ENCODE peak calls at places on chromosomes 2 and 18, in four cellular contexts. L, Z, J and M are unnamed samples.

GRCh38 chr2:112927745-112928144 is 16.8 kb downstream of the IL37 start:
- DNase-seq in L (no peak), Z (no peak), J (no peak), M (no peak)

GRCh38 chr2:219723311-219723710 is 95.9 kb downstream of the SLC4A3 start:
- DNase-seq in L (no peak), Z (no peak), J (no peak), M (no peak)

GRCh38 chr2:46770622-46771021 is 145.0 kb downstream of the MCFD2 start:
- DNase-seq in L (no peak), Z (no peak), J (no peak), M (no peak)

GRCh38 chr2:180979086-180979934 is 1.1 kb upstream of the UBE2E3 start:
- DNase-seq in L (no peak), Z (no peak), J (peak), M (no peak)

GRCh38 chr2:163252199-163252598 is 413.6 kb upstream of the KCNH7 start:
- DNase-seq in L (no peak), Z (no peak), J (peak), M (no peak)

GRCh38 chr2:186201371-186201770 is 284.7 kb upstream of the ZC3H15 start:
- DNase-seq in L (no peak), Z (no peak), J (no peak), M (no peak)

GRCh38 chr2:10133007-10133647 is 10.6 kb downstream of the RRM2 start:
- DNase-seq in L (no peak), Z (no peak), J (no peak), M (no peak)

GRCh38 chr18:50973367-50974126 is 5.7 kb downstream of the ELAC1 start:
- DNase-seq in L (no peak), Z (no peak), J (peak), M (no peak)

GRCh38 chr18:51654441-51655326 is 457.2 kb upstream of the MEX3C start:
- DNase-seq in L (peak), Z (peak), J (no peak), M (no peak)

GRCh38 chr2:30656079-30656478 is 151.2 kb downstream of the CAPN13 start:
- DNase-seq in L (no peak), Z (no peak), J (no peak), M (no peak)

GRCh38 chr2:204024503-204024902 is 87.9 kb downstream of the ICOS start:
- DNase-seq in L (no peak), Z (peak), J (peak), M (no peak)

GRCh38 chr18:51110073-51110797 is 80.2 kb downstream of the SMAD4 start:
- DNase-seq in L (no peak), Z (peak), J (no peak), M (no peak)

GRCh38 chr18:37393945-37394609 is 171.5 kb downstream of the CELF4 start:
- DNase-seq in L (peak), Z (peak), J (peak), M (peak)

GRCh38 chr2:219223831-219224610 is 5.3 kb upstream of the ABCB6 start:
- DNase-seq in L (no peak), Z (no peak), J (no peak), M (no peak)

GRCh38 chr18:48803518-48803917 is 147.2 kb downstream of the SMAD7 start:
- DNase-seq in L (no peak), Z (no peak), J (no peak), M (no peak)

GRCh38 chr18:78656346-78656925 is 323.2 kb upstream of the SALL3 start:
- DNase-seq in L (no peak), Z (no peak), J (no peak), M (no peak)

GRCh38 chr2:104332733-104333132 is 521.2 kb upstream of the POU3F3 start:
- DNase-seq in L (no peak), Z (no peak), J (peak), M (no peak)

GRCh38 chr2:46302005-46302696 is 4.9 kb downstream of the EPAS1 start:
- DNase-seq in L (no peak), Z (no peak), J (no peak), M (no peak)

GRCh38 chr2:675982-676646 is 1.1 kb downstream of the TMEM18 start:
- DNase-seq in L (no peak), Z (peak), J (peak), M (peak)

GRCh38 chr2:39914949-39915348 is 135.9 kb upstream of the THUMPD2 start:
- DNase-seq in L (no peak), Z (no peak), J (no peak), M (no peak)

GRCh38 chr2:13227543-13227942 is 510.8 kb downstream of the TRIB2 start:
- DNase-seq in L (no peak), Z (peak), J (no peak), M (no peak)

GRCh38 chr2:99488587-99488998 is 1.2 kb downstream of the REV1 start:
- DNase-seq in L (no peak), Z (peak), J (peak), M (no peak)

GRCh38 chr18:76977108-76977621 is 154.8 kb downstream of the ZNF236 start:
- DNase-seq in L (no peak), Z (peak), J (no peak), M (peak)

GRCh38 chr2:88053301-88053700 is 2.3 kb downstream of the KRCC1 start:
- DNase-seq in L (no peak), Z (no peak), J (no peak), M (no peak)

GRCh38 chr2:39948016-39948719 is 169.1 kb upstream of the THUMPD2 start:
- DNase-seq in L (no peak), Z (no peak), J (no peak), M (no peak)

GRCh38 chr18:21000667-21001066 is 110.9 kb downstream of the ROCK1 start:
- DNase-seq in L (no peak), Z (no peak), J (no peak), M (no peak)

GRCh38 chr2:219368690-219369108 is 19.0 kb downstream of the DNPEP start:
- DNase-seq in L (no peak), Z (no peak), J (peak), M (no peak)

GRCh38 chr18:30862900-30863299 is 179.6 kb downstream of the DSC3 start:
- DNase-seq in L (no peak), Z (no peak), J (no peak), M (no peak)